ENCODE peak calls at places on chromosome 7, in ten cellular contexts. J, N, Z, R, D, I, O, W, P and S are unnamed samples.

GRCh38 chr7:48168159-48168558 is 3.1 kb upstream of the ABCA13 start:
- DNase-seq in J (no peak), N (no peak), Z (no peak), R (no peak), D (peak; percentile 35), I (no peak), O (peak; percentile 55), W (no peak), P (peak; percentile 23), S (no peak)

GRCh38 chr7:22962775-22963358 is 51.1 kb downstream of the HYCC1 start:
- DNase-seq in J (no peak), N (no peak), Z (no peak), R (no peak), D (no peak), I (no peak), O (peak; percentile 14), W (no peak), P (no peak), S (no peak)

GRCh38 chr7:34096135-34096775 is 190.9 kb downstream of the BMPER start:
- DNase-seq in J (peak; percentile 90), N (no peak), Z (peak; percentile 75), R (no peak), D (no peak), I (peak; percentile 61), O (peak; percentile 93), W (no peak), P (no peak), S (peak; percentile 55)

GRCh38 chr7:139522830-139523198 is 671 bp upstream of the CLEC2L start:
- DNase-seq in J (no peak), N (no peak), Z (no peak), R (no peak), D (no peak), I (no peak), O (no peak), W (no peak), P (no peak), S (no peak)

GRCh38 chr7:149459540-149460433 is 1.1 kb downstream of the ZNF777 start:
- DNase-seq in J (no peak), N (no peak), Z (no peak), R (no peak), D (no peak), I (no peak), O (no peak), W (peak; percentile 48), P (peak; percentile 30), S (no peak)

GRCh38 chr7:114504586-114504985 is 90.0 kb downstream of the FOXP2 start:
- DNase-seq in J (no peak), N (no peak), Z (no peak), R (no peak), D (no peak), I (peak; percentile 24), O (peak; percentile 5), W (no peak), P (no peak), S (no peak)

GRCh38 chr7:71165708-71166107 is 33.8 kb downstream of the GALNT17 start:
- DNase-seq in J (no peak), N (no peak), Z (no peak), R (no peak), D (no peak), I (no peak), O (no peak), W (no peak), P (no peak), S (no peak)

GRCh38 chr7:24703296-24703695 is 54.0 kb downstream of the GSDME start:
- DNase-seq in J (no peak), N (no peak), Z (no peak), R (no peak), D (no peak), I (no peak), O (no peak), W (no peak), P (no peak), S (no peak)

GRCh38 chr7:47501406-47501805 is 80.5 kb downstream of the TNS3 start:
- DNase-seq in J (no peak), N (no peak), Z (no peak), R (no peak), D (no peak), I (no peak), O (peak; percentile 96), W (no peak), P (no peak), S (peak; percentile 79)

GRCh38 chr7:18580945-18581344 is 85.4 kb downstream of the HDAC9 start:
- DNase-seq in J (no peak), N (no peak), Z (no peak), R (no peak), D (no peak), I (no peak), O (no peak), W (no peak), P (no peak), S (no peak)

GRCh38 chr7:144437370-144438191 is 34.1 kb upstream of the NOBOX start:
- DNase-seq in J (no peak), N (peak; percentile 60), Z (peak; percentile 79), R (no peak), D (peak; percentile 53), I (peak; percentile 39), O (peak; percentile 17), W (peak; percentile 72), P (peak; percentile 61), S (peak; percentile 2)

GRCh38 chr7:120014920-120015465 is 258.0 kb upstream of the KCND2 start:
- DNase-seq in J (no peak), N (peak; percentile 39), Z (no peak), R (no peak), D (no peak), I (no peak), O (no peak), W (no peak), P (no peak), S (no peak)

GRCh38 chr7:105003275-105003674 is 10.7 kb upstream of the KMT2E start:
- DNase-seq in J (peak; percentile 88), N (no peak), Z (no peak), R (no peak), D (no peak), I (no peak), O (peak; percentile 82), W (no peak), P (peak; percentile 34), S (no peak)

GRCh38 chr7:76260171-76260703 is 42.2 kb upstream of the HSPB1 start:
- DNase-seq in J (no peak), N (peak; percentile 97), Z (no peak), R (peak; percentile 25), D (no peak), I (no peak), O (no peak), W (peak; percentile 59), P (no peak), S (no peak)

GRCh38 chr7:22361795-22362194 is 4.8 kb upstream of the RAPGEF5 start:
- DNase-seq in J (no peak), N (no peak), Z (no peak), R (no peak), D (no peak), I (no peak), O (peak; percentile 2), W (no peak), P (peak; percentile 57), S (no peak)

GRCh38 chr7:93315896-93316295 is 83.7 kb downstream of the VPS50 start:
- DNase-seq in J (no peak), N (no peak), Z (no peak), R (no peak), D (no peak), I (no peak), O (no peak), W (no peak), P (no peak), S (no peak)

GRCh38 chr7:73706122-73707044 is 13.1 kb downstream of the STX1A start:
- DNase-seq in J (no peak), N (no peak), Z (no peak), R (no peak), D (no peak), I (no peak), O (peak; percentile 52), W (no peak), P (peak; percentile 86), S (no peak)

GRCh38 chr7:6516387-6516983 is 34.8 kb downstream of the GRID2IP start:
- DNase-seq in J (peak; percentile 89), N (peak; percentile 93), Z (peak; percentile 84), R (peak; percentile 51), D (peak; percentile 89), I (peak; percentile 55), O (peak; percentile 79), W (peak; percentile 79), P (peak; percentile 83), S (peak; percentile 55)
- H3K4me3 ChIP-seq in J (peak overlapping the region; percentile 1), N (no peak overlapping the region), Z (no peak overlapping the region), R (peak overlapping the region; percentile 43), D (peak overlapping the region; percentile 36), I (no peak overlapping the region), O (no peak overlapping the region), W (peak overlapping the region; percentile 37), P (no peak overlapping the region), S (no peak overlapping the region)

GRCh38 chr7:53397911-53398310 is 362.5 kb downstream of the POM121L12 start:
- DNase-seq in J (no peak), N (no peak), Z (no peak), R (no peak), D (no peak), I (no peak), O (no peak), W (no peak), P (no peak), S (no peak)

DNA sequence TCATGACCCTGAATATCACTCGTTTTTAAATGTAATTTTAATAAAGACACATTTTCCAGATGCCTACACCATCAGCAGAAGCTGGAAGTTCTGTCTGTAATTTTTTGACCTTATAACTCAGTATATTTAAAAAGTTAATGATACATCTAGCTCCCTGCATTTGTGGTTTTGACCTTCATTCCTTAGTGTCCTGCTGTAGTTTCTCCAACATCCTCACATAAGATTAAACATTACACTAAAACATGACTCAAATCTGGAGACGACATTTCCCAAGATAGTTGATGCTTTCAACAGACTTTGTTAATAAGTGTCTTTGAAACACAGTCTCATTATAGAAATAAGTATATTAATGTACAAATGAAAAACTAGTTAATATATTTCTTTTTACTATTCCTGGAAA is 363.1 kb downstream of the POM121L12 start:
- DNase-seq in J (no peak), N (no peak), Z (no peak), R (no peak), D (no peak), I (no peak), O (no peak), W (no peak), P (no peak), S (no peak)
- TF ChIP-seq CTCF in J (no peak), N (no peak), Z (no peak), R (no peak), D (no peak), I (no peak), O (no peak), W (no peak), P (no peak), S (no peak)

DNA sequence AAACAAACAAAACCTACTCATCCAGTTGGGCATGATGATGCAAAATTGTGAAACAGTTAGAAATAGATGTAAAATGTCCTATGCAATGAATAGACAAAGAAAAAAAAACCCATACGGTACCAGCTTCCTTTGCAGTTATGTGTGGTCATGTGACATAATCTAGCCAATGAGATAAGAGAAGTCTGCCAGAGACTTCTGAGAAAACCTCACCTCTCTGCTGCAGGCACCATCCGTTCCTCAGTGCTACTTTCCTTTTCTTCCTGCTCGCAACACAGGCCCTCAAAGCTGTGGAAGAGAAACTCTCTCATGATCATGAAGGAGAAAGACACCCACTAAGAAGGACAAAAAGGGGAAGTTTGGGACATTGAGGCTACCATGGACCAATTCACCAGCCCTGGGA is 76.8 kb upstream of the CARD11 start:
- DNase-seq in J (no peak), N (no peak), Z (no peak), R (no peak), D (no peak), I (no peak), O (no peak), W (peak; percentile 41), P (no peak), S (no peak)
- H3K4me3 ChIP-seq in J (no peak overlapping the region), N (no peak overlapping the region), Z (no peak overlapping the region), R (no peak overlapping the region), D (no peak overlapping the region), I (no peak overlapping the region), O (no peak overlapping the region), W (no peak overlapping the region), P (no peak overlapping the region), S (no peak overlapping the region)

GRCh38 chr7:4849390-4849789 is 12.4 kb downstream of the PAPOLB start:
- DNase-seq in J (no peak), N (peak; percentile 67), Z (peak; percentile 20), R (no peak), D (peak; percentile 9), I (peak; percentile 30), O (peak; percentile 26), W (peak; percentile 42), P (peak; percentile 17), S (no peak)
- TF ChIP-seq CTCF in J (peak; percentile 14), N (peak; percentile 17), Z (peak; percentile 52), R (peak; percentile 13), D (no peak), I (peak; percentile 48), O (peak; percentile 24), W (peak; percentile 37), P (peak; percentile 53), S (peak; percentile 36)